ENCODE peak calls at places on chromosome 4, in eight cellular contexts. C is AG04450; R is type B pancreatic cell; Z is heart right ventricle; V is stimulated activated effector memory CD8-positive, alpha-beta T cell treated with anti-CD3 and anti-CD28 coated beads, Interleukin-12 subunit alpha, Interleukin-12 subunit beta, amount 100 ng/mL, for 72 hours; Q is neuronal stem cell; U is fibroblast of the conjunctiva; M is pons. I is an unnamed sample.
A peak's percentile ranks its signal among the peaks of the same experiment; 100 is the strongest.

GRCh38 chr4:7444731-7445130 is 10.0 kb upstream of the PSAPL1 start:
- DNase-seq in Q (no peak), R (no peak), C (no peak), V (no peak), M (no peak), Z (no peak), U (no peak), I (no peak)

GRCh38 chr4:1196421-1197183 is 24.2 kb upstream of the SPON2 start:
- DNase-seq in R (no peak), Q (no peak), Z (no peak), M (no peak), C (no peak), V (no peak), U (no peak), I (no peak)

GRCh38 chr4:1393866-1394265 is 12.4 kb downstream of the NKX1-1 start:
- DNase-seq in Q (no peak), Z (peak; percentile 4), U (no peak), R (no peak), C (no peak), M (no peak), V (no peak), I (no peak)

GRCh38 chr4:187996502-187997177 is 1.1 kb downstream of the ZFP42 start:
- DNase-seq in U (no peak), C (no peak), Z (no peak), Q (no peak), M (no peak), R (no peak), V (no peak), I (no peak)

GRCh38 chr4:115201042-115201330 is 87.6 kb upstream of the NDST4 start:
- DNase-seq in R (no peak), U (no peak), C (no peak), Z (no peak), V (no peak), Q (no peak), M (no peak), I (no peak)

GRCh38 chr4:54746228-54746627 is 88.5 kb downstream of the KIT start:
- DNase-seq in U (no peak), Q (no peak), R (no peak), C (no peak), M (no peak), V (no peak), Z (no peak), I (peak; percentile 89)

GRCh38 chr4:78937837-78938236 is 1.4 kb downstream of the PAQR3 start:
- DNase-seq in C (no peak), R (no peak), M (peak; percentile 26), Z (no peak), Q (no peak), V (no peak), U (no peak), I (no peak)

GRCh38 chr4:56653461-56654237 is 27.4 kb downstream of the HOPX start:
- DNase-seq in R (no peak), V (peak; percentile 81), U (no peak), Z (no peak), C (no peak), M (no peak), Q (no peak), I (no peak)

GRCh38 chr4:184573701-184574100 is 75.5 kb downstream of the CASP3 start:
- DNase-seq in V (no peak), M (no peak), R (no peak), C (no peak), Z (no peak), Q (no peak), U (no peak), I (no peak)

GRCh38 chr4:128863314-128864075 is 54.0 kb downstream of the JADE1 start:
- DNase-seq in V (peak; percentile 74), Q (peak; percentile 85), M (peak; percentile 88), R (peak; percentile 83), C (peak; percentile 60), Z (peak; percentile 66), U (peak; percentile 55), I (peak; percentile 78)